ENCODE peak calls at places on chromosome 6, in four cellular contexts. One of them, this sample, is unnamed.

GRCh38 chr6:109696355-109696754 is 5.3 kb downstream of the FIG4 start:
- DNase-seq in dorsolateral prefrontal cortex: no peak
- DNase-seq in fibroblast of lung: no peak
- DNase-seq in IMR-90: no peak
- DNase-seq in this sample: no peak

GRCh38 chr6:107506145-107506544 is 16.2 kb downstream of the SOBP start:
- DNase-seq in dorsolateral prefrontal cortex: no peak
- DNase-seq in fibroblast of lung: no peak
- DNase-seq in IMR-90: no peak
- DNase-seq in this sample: no peak

GRCh38 chr6:68658338-68658737 is 23.3 kb downstream of the ADGRB3 start:
- DNase-seq in dorsolateral prefrontal cortex: no peak
- DNase-seq in fibroblast of lung: no peak
- DNase-seq in IMR-90: no peak
- DNase-seq in this sample: no peak

GRCh38 chr6:34901930-34902329 is 12.9 kb downstream of the ANKS1A start:
- DNase-seq in dorsolateral prefrontal cortex: no peak
- DNase-seq in fibroblast of lung: peak
- DNase-seq in IMR-90: peak
- DNase-seq in this sample: peak

GRCh38 chr6:122669868-122670267 is 59.7 kb downstream of the PKIB start:
- DNase-seq in dorsolateral prefrontal cortex: no peak
- DNase-seq in fibroblast of lung: peak
- DNase-seq in IMR-90: no peak
- DNase-seq in this sample: no peak

GRCh38 chr6:53803081-53803860 is 8.5 kb downstream of the LRRC1 start:
- DNase-seq in dorsolateral prefrontal cortex: no peak
- DNase-seq in fibroblast of lung: peak
- DNase-seq in IMR-90: peak
- DNase-seq in this sample: peak

GRCh38 chr6:22409487-22409886 is 112.7 kb upstream of the PRL start:
- DNase-seq in dorsolateral prefrontal cortex: no peak
- DNase-seq in fibroblast of lung: peak
- DNase-seq in IMR-90: peak
- DNase-seq in this sample: no peak

GRCh38 chr6:133466666-133467065 is 225.5 kb downstream of the EYA4 start:
- DNase-seq in dorsolateral prefrontal cortex: no peak
- DNase-seq in fibroblast of lung: peak
- DNase-seq in IMR-90: peak
- DNase-seq in this sample: peak

GRCh38 chr6:168983925-168984324 is 269.7 kb downstream of the THBS2 start:
- DNase-seq in dorsolateral prefrontal cortex: no peak
- DNase-seq in fibroblast of lung: no peak
- DNase-seq in IMR-90: no peak
- DNase-seq in this sample: no peak

GRCh38 chr6:8944548-8944947 is 509.2 kb upstream of the SLC35B3 start:
- DNase-seq in dorsolateral prefrontal cortex: no peak
- DNase-seq in fibroblast of lung: no peak
- DNase-seq in IMR-90: no peak
- DNase-seq in this sample: no peak

GRCh38 chr6:112106562-112106961 is 19.2 kb downstream of the FAM229B start:
- DNase-seq in dorsolateral prefrontal cortex: no peak
- DNase-seq in fibroblast of lung: no peak
- DNase-seq in IMR-90: no peak
- DNase-seq in this sample: no peak

GRCh38 chr6:1767481-1768246 is 157.9 kb downstream of the FOXC1 start:
- DNase-seq in dorsolateral prefrontal cortex: no peak
- DNase-seq in fibroblast of lung: peak
- DNase-seq in IMR-90: peak
- DNase-seq in this sample: peak

GRCh38 chr6:125904871-125905270 is 51.7 kb upstream of the HINT3 start:
- DNase-seq in dorsolateral prefrontal cortex: no peak
- DNase-seq in fibroblast of lung: peak
- DNase-seq in IMR-90: peak
- DNase-seq in this sample: peak

GRCh38 chr6:124753001-124753400 is 209.2 kb upstream of the RNF217 start:
- DNase-seq in dorsolateral prefrontal cortex: no peak
- DNase-seq in fibroblast of lung: no peak
- DNase-seq in IMR-90: no peak
- DNase-seq in this sample: no peak

GRCh38 chr6:117906905-117907599 is at the start of gene SLC35F1:
- DNase-seq in dorsolateral prefrontal cortex: peak
- DNase-seq in fibroblast of lung: peak
- DNase-seq in IMR-90: peak
- DNase-seq in this sample: peak

GRCh38 chr6:89977808-89978748 is 83.8 kb downstream of the GJA10 start:
- DNase-seq in dorsolateral prefrontal cortex: no peak
- DNase-seq in fibroblast of lung: peak
- DNase-seq in IMR-90: peak
- DNase-seq in this sample: peak
- TF ChIP-seq CTCF in dorsolateral prefrontal cortex: no peak
- TF ChIP-seq CTCF in fibroblast of lung: no peak
- TF ChIP-seq CTCF in IMR-90: no peak
- TF ChIP-seq CTCF in this sample: no peak

DNA sequence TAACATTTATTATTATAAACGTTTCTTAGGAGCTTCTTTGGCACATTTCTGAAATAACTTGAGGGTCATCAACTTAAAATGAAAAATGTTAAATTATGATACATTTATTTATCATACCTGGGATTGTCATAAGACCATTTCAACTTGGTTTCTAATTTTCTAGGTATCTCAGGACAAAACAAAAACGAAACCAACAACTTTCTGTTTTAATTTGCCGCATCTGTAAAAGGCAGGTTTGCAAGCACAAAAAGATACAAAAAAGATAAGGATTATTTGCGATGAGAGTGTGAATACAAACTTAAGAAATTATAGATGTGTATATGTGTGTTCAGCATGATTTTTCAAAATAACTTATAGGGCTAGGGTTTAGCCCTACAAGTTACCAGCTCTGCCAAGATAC is 395.0 kb upstream of the RUNX2 start:
- DNase-seq in dorsolateral prefrontal cortex: no peak
- DNase-seq in fibroblast of lung: no peak
- DNase-seq in IMR-90: no peak
- DNase-seq in this sample: no peak
- H3K4me3 ChIP-seq in dorsolateral prefrontal cortex: no peak
- H3K4me3 ChIP-seq in fibroblast of lung: no peak
- H3K4me3 ChIP-seq in IMR-90: no peak
- H3K4me3 ChIP-seq in this sample: no peak

DNA sequence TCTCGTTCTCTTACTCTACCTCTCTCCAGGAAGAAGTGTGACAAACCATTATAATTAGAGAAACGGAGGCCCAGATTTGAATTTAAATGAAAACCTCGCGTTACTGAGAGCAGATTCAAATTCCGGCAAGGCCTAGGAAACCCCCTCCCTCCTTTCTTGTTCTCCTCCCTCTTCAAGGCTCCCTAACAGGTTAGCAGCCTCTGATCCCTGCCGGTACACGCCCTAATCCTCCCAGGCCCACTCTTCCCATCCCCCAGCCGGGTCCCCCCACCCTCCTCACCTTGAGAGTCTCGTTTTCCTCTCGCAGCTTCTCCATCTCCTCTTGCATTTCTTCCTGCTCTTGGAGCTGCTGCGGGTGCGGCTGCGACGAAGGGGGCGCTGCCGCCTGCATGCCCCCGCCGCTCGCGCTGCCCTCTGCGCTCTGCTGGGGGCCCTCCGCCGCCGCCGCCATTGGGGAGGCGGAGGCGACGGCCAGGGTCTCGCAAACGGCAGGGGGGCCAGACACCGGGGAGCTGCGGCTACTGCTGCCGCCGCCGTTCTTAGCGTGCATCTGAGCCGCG is 3.8 kb downstream of the MTCL3 start:
- DNase-seq in dorsolateral prefrontal cortex: peak
- DNase-seq in fibroblast of lung: no peak
- DNase-seq in IMR-90: no peak
- DNase-seq in this sample: peak
- TF ChIP-seq CTCF in dorsolateral prefrontal cortex: no peak
- TF ChIP-seq CTCF in fibroblast of lung: no peak
- TF ChIP-seq CTCF in IMR-90: peak
- TF ChIP-seq CTCF in this sample: no peak

GRCh38 chr6:15894973-15895858 is 232.4 kb upstream of the DTNBP1 start:
- DNase-seq in dorsolateral prefrontal cortex: no peak
- DNase-seq in fibroblast of lung: no peak
- DNase-seq in IMR-90: no peak
- DNase-seq in this sample: no peak

GRCh38 chr6:15898693-15899092 is 230.2 kb upstream of the MYLIP start:
- DNase-seq in dorsolateral prefrontal cortex: no peak
- DNase-seq in fibroblast of lung: no peak
- DNase-seq in IMR-90: no peak
- DNase-seq in this sample: no peak

GRCh38 chr6:15893556-15894253 is 230.9 kb upstream of the DTNBP1 start:
- DNase-seq in dorsolateral prefrontal cortex: no peak
- DNase-seq in fibroblast of lung: no peak
- DNase-seq in IMR-90: peak
- DNase-seq in this sample: peak

GRCh38 chr6:15901141-15902115 is 227.5 kb upstream of the MYLIP start:
- DNase-seq in dorsolateral prefrontal cortex: no peak
- DNase-seq in fibroblast of lung: no peak
- DNase-seq in IMR-90: no peak
- DNase-seq in this sample: no peak

GRCh38 chr6:15897063-15897934 is 231.6 kb upstream of the MYLIP start:
- DNase-seq in dorsolateral prefrontal cortex: no peak
- DNase-seq in fibroblast of lung: no peak
- DNase-seq in IMR-90: peak
- DNase-seq in this sample: peak
- H3K4me3 ChIP-seq in dorsolateral prefrontal cortex: no peak
- H3K4me3 ChIP-seq in fibroblast of lung: no peak
- H3K4me3 ChIP-seq in IMR-90: no peak
- H3K4me3 ChIP-seq in this sample: no peak

GRCh38 chr6:16168858-16169257 is 40.0 kb downstream of the MYLIP start:
- DNase-seq in dorsolateral prefrontal cortex: no peak
- DNase-seq in fibroblast of lung: peak
- DNase-seq in IMR-90: peak
- DNase-seq in this sample: peak
- TF ChIP-seq CTCF in dorsolateral prefrontal cortex: peak
- TF ChIP-seq CTCF in fibroblast of lung: peak
- TF ChIP-seq CTCF in IMR-90: peak
- TF ChIP-seq CTCF in this sample: peak

DNA sequence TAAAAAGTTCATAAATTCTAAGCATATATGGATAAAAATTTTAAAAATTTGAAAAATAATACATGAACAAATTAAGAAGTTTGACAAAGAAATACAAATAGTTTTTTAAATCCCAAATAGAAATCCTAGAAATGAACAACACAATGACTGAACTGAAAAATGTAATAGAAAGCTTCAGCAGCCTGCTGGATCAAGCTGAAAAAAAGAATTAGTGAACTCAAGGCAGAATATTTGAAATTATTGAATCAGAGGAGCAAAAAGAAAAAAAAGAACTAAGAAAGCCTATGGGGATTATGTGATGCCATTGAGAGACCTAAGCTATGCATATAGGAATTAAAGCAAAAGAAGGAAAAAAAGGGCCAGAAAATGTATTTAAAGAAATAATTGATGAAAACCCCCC is 39.9 kb upstream of the TFB1M start:
- DNase-seq in dorsolateral prefrontal cortex: no peak
- DNase-seq in fibroblast of lung: no peak
- DNase-seq in IMR-90: no peak
- DNase-seq in this sample: no peak
- H3K4me3 ChIP-seq in dorsolateral prefrontal cortex: no peak
- H3K4me3 ChIP-seq in fibroblast of lung: no peak
- H3K4me3 ChIP-seq in IMR-90: no peak
- H3K4me3 ChIP-seq in this sample: no peak

DNA sequence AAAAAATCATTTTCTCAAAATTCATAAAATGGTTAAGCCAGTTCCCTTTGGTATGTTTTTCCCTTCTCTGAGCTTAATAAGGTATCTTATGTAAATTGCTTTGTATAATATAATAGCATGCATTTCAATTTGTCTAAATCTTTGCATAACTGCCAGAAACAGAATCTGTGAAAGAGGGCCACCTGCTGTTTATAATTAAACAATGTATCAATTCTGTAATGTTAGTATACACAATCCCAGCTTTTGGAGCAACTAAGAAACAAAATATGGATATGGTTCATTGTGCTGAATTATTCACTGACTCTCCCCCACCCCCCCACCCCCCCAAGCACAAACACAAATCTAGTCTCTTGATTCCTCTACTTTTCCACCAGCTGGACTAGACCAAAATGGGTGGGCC is 54.8 kb downstream of the GPX5 start:
- DNase-seq in dorsolateral prefrontal cortex: no peak
- DNase-seq in fibroblast of lung: no peak
- DNase-seq in IMR-90: no peak
- DNase-seq in this sample: no peak
- TF ChIP-seq CTCF in dorsolateral prefrontal cortex: peak
- TF ChIP-seq CTCF in fibroblast of lung: no peak
- TF ChIP-seq CTCF in IMR-90: peak
- TF ChIP-seq CTCF in this sample: no peak

This sample was measured in choroid plexus epithelial cell.